ENCODE peak calls at places on chromosomes 6 and 20, in nine cellular contexts. Q is spleen, C is sigmoid colon, E is H1, D is uterus, T is ovary, J is body of pancreas, W is stomach, O is heart left ventricle. U is an unnamed sample.

GRCh38 chr20:3875378-3875974 is 13.7 kb upstream of the PANK2 start:
- DNase-seq in Q (no peak), C (no peak), E (no peak), D (no peak), T (no peak), J (no peak), W (no peak), O (no peak), U (no peak)

GRCh38 chr6:138087549-138087948 is 19.7 kb downstream of the PERP start:
- DNase-seq in Q (no peak), C (no peak), E (no peak), D (no peak), T (no peak), J (no peak), W (no peak), O (no peak), U (no peak)

GRCh38 chr6:17313971-17314370 is 32.8 kb downstream of the RBM24 start:
- DNase-seq in Q (no peak), C (no peak), E (no peak), D (no peak), T (no peak), J (no peak), W (no peak), O (no peak), U (no peak)

GRCh38 chr6:156963712-156964700 is 186.8 kb downstream of the ARID1B start:
- DNase-seq in Q (no peak), C (no peak), E (no peak), D (no peak), T (no peak), J (no peak), W (no peak), O (no peak), U (no peak)

GRCh38 chr6:38482466-38482865 is 157.3 kb downstream of the BTBD9 start:
- DNase-seq in Q (no peak), C (no peak), E (no peak), D (no peak), T (no peak), J (no peak), W (no peak), O (no peak), U (no peak)

GRCh38 chr6:47182291-47182957 is 127.3 kb downstream of the TNFRSF21 start:
- DNase-seq in Q (no peak), C (no peak), E (no peak), D (no peak), T (no peak), J (peak; percentile 13), W (no peak), O (no peak), U (no peak)

GRCh38 chr6:6007311-6008113 is 787 bp upstream of the NRN1 start:
- DNase-seq in Q (peak; percentile 75), C (no peak), E (peak; percentile 73), D (no peak), T (no peak), J (no peak), W (no peak), O (no peak), U (no peak)

GRCh38 chr6:45786243-45786795 is 229.3 kb downstream of the CLIC5 start:
- DNase-seq in Q (no peak), C (no peak), E (no peak), D (no peak), T (no peak), J (peak; percentile 5), W (no peak), O (no peak), U (no peak)

GRCh38 chr20:31676534-31677030 is 38.9 kb downstream of the COX4I2 start:
- DNase-seq in Q (no peak), C (no peak), E (no peak), D (no peak), T (no peak), J (no peak), W (no peak), O (no peak), U (no peak)
- TF ChIP-seq POLR2A in Q (no peak), C (no peak), E (no peak), D (no peak), T (no peak), J (no peak), W (no peak), O (no peak), U (no peak)

GRCh38 chr6:37207903-37208456 is 38.0 kb downstream of the PIM1 start:
- DNase-seq in Q (peak; percentile 96), C (peak; percentile 86), E (peak; percentile 97), D (peak; percentile 60), T (peak; percentile 63), J (peak; percentile 86), W (peak; percentile 91), O (peak; percentile 64), U (peak; percentile 92)
- H3K4me1 ChIP-seq in Q (no peaks in the 10 kb centered on the region), C (peaks cover 4% of the 10 kb centered on the region), E (no peaks in the 10 kb centered on the region), D (no peaks in the 10 kb centered on the region), T (no peaks in the 10 kb centered on the region), J (peaks cover 5% of the 10 kb centered on the region), W (peaks cover 27% of the 10 kb centered on the region), O (no peaks in the 10 kb centered on the region), U (peaks cover 32% of the 10 kb centered on the region)

GRCh38 chr20:49187330-49188100 is 619 bp downstream of the STAU1 start:
- DNase-seq in Q (no peak), C (peak; percentile 70), E (no peak), D (peak; percentile 36), T (no peak), J (no peak), W (peak; percentile 28), O (peak; percentile 24), U (peak; percentile 23)

GRCh38 chr20:49184691-49185070 is 3.5 kb downstream of the STAU1 start:
- DNase-seq in Q (no peak), C (no peak), E (no peak), D (no peak), T (no peak), J (no peak), W (no peak), O (no peak), U (no peak)

GRCh38 chr20:49188101-49188784 is at the start of gene STAU1:
- DNase-seq in Q (peak; percentile 99), C (peak; percentile 98), E (peak; percentile 93), D (peak; percentile 94), T (peak; percentile 94), J (peak; percentile 97), W (peak; percentile 97), O (peak; percentile 96), U (peak; percentile 96)

GRCh38 chr20:49185071-49185757 is 2.9 kb downstream of the STAU1 start:
- DNase-seq in Q (no peak), C (no peak), E (no peak), D (no peak), T (no peak), J (no peak), W (no peak), O (no peak), U (no peak)

DNA sequence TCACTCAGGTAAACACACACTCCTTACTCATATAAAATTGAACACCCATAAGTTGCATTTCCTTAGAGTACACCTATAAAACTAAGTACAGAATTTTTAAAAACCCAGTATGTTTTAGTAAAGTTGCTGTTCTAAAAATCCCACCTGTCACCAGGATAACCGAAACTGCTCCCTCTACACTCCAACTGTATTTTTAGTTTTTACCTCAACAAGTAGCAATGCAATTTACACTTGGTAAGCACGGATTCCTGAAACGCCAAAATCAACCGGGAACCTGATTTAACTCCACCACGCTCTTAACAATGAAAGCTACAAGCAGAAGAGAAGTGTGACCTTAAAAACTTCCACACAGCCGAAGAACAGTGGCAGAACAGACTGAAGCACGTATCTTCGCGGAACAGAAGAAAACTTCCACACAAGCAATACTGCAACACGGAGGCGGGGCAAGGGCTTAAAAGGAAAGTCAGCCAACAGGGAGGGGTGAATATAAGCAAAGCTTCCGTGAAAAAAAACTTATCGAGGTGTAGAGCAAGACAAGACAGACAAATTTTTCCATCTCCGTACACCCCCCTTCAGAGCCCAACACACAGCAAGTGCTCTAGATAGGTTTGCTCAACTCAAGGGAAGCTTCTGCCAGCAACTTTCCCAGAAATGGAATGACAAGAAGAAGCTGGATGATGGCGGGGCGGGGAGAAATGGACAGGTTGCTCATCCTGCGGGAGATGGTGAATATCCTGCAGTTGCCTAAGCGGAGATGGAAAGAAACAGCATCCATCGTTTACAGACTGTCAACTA is 1.4 kb downstream of the STAU1 start:
- DNase-seq in Q (peak; percentile 81), C (peak; percentile 85), E (no peak), D (peak; percentile 43), T (peak; percentile 41), J (peak; percentile 75), W (peak; percentile 65), O (peak; percentile 32), U (peak; percentile 77)
- TF ChIP-seq POLR2A in Q (no peak), C (peak; percentile 12), E (no peak), D (no peak), T (no peak), J (peak; percentile 73), W (no peak), O (no peak), U (peak; percentile 58)

GRCh38 chr6:44251576-44252524 is 4.9 kb downstream of the HSP90AB1 start:
- DNase-seq in Q (peak; percentile 57), C (no peak), E (no peak), D (no peak), T (no peak), J (no peak), W (no peak), O (no peak), U (no peak)
- H3K4me1 ChIP-seq in Q (peaks cover 27% of the 10 kb centered on the region), C (peaks cover 34% of the 10 kb centered on the region), E (peaks cover 8% of the 10 kb centered on the region), D (peaks cover 9% of the 10 kb centered on the region), T (peaks cover 13% of the 10 kb centered on the region), J (peaks cover 80% of the 10 kb centered on the region), W (peaks cover 89% of the 10 kb centered on the region), O (peaks cover 6% of the 10 kb centered on the region), U (peaks cover 11% of the 10 kb centered on the region)